ENCODE peak calls at places on chromosomes 3 and 15, in five cellular contexts. O is small intestine, Q is astrocyte, B is tibial artery, E is heart right ventricle. T is an unnamed sample. For H3K27me3, the result is how much of the 10 kb centered on the place peaks cover.

GRCh38 chr3:190697901-190698300 is 164.6 kb downstream of the GMNC start:
- DNase-seq in O (no peak), Q (peak), B (no peak), E (no peak), T (peak)

GRCh38 chr3:109257269-109257668 is 59.0 kb downstream of the DPPA2 start:
- DNase-seq in O (no peak), Q (peak), B (no peak), E (no peak), T (no peak)

GRCh38 chr15:38257676-38258075 is 5.0 kb downstream of the SPRED1 start:
- DNase-seq in O (no peak), Q (no peak), B (no peak), E (no peak), T (no peak)

GRCh38 chr3:85710490-85710889 is 751.7 kb downstream of the CADM2 start:
- DNase-seq in O (no peak), Q (peak), B (no peak), E (no peak), T (no peak)

GRCh38 chr3:142817897-142818296 is 71.0 kb downstream of the PCOLCE2 start:
- DNase-seq in O (no peak), Q (no peak), B (no peak), E (no peak), T (no peak)

GRCh38 chr3:100928638-100929428 is 64.4 kb downstream of the ABI3BP start:
- DNase-seq in O (peak), Q (peak), B (no peak), E (peak), T (no peak)

GRCh38 chr3:112357888-112358287 is 24.9 kb downstream of the CD200 start:
- DNase-seq in O (no peak), Q (no peak), B (no peak), E (peak), T (no peak)

GRCh38 chr3:40128169-40128568 is 181.3 kb upstream of the EIF1B start:
- DNase-seq in O (no peak), Q (no peak), B (no peak), E (no peak), T (no peak)

GRCh38 chr15:25789206-25789605 is 73.9 kb downstream of the ATP10A start:
- DNase-seq in O (no peak), Q (no peak), B (peak), E (peak), T (no peak)

GRCh38 chr15:27241942-27242341 is 271.0 kb downstream of the GABRG3 start:
- DNase-seq in O (no peak), Q (peak), B (no peak), E (no peak), T (no peak)

GRCh38 chr3:39187372-39188155 is 4.8 kb downstream of the XIRP1 start:
- DNase-seq in O (no peak), Q (no peak), B (no peak), E (peak), T (no peak)

GRCh38 chr15:97168704-97169475 is 791.6 kb upstream of the ARRDC4 start:
- DNase-seq in O (no peak), Q (no peak), B (no peak), E (no peak), T (no peak)

GRCh38 chr3:147483578-147483977 is 74.4 kb downstream of the ZIC1 start:
- DNase-seq in O (no peak), Q (no peak), B (no peak), E (no peak), T (no peak)

GRCh38 chr3:71466483-71466882 is 117.0 kb downstream of the FOXP1 start:
- DNase-seq in O (no peak), Q (peak), B (no peak), E (peak), T (no peak)

GRCh38 chr15:74994236-74994635 is 1.1 kb upstream of the SCAMP5 start:
- DNase-seq in O (no peak), Q (no peak), B (no peak), E (no peak), T (no peak)

GRCh38 chr3:174440350-174440716 is 418.8 kb upstream of the NAALADL2 start:
- DNase-seq in O (peak), Q (peak), B (no peak), E (peak), T (no peak)

GRCh38 chr15:48722764-48723661 is 77.5 kb upstream of the FBN1 start:
- DNase-seq in O (no peak), Q (peak), B (no peak), E (no peak), T (peak)

GRCh38 chr3:130894130-130894872 is 417 bp downstream of the ATP2C1 start:
- DNase-seq in O (peak), Q (peak), B (peak), E (peak), T (no peak)

GRCh38 chr15:80567721-80568157 is 127.4 kb upstream of the ABHD17C start:
- DNase-seq in O (peak), Q (peak), B (peak), E (peak), T (peak)

GRCh38 chr3:47594792-47595191 is 16.1 kb upstream of the CSPG5 start:
- DNase-seq in O (no peak), Q (no peak), B (no peak), E (no peak), T (no peak)

GRCh38 chr3:25428003-25428861 is at the start of gene RARB:
- DNase-seq in O (peak), Q (peak), B (peak), E (peak), T (peak)

GRCh38 chr3:101159478-101159877 is 160.9 kb downstream of the IMPG2 start:
- DNase-seq in O (no peak), Q (no peak), B (no peak), E (no peak), T (no peak)

GRCh38 chr15:101723161-101723873 is 956 bp downstream of the TARS3 start:
- DNase-seq in O (peak), Q (peak), B (no peak), E (no peak), T (no peak)

GRCh38 chr3:145678401-145678800 is 482.6 kb downstream of the PLOD2 start:
- DNase-seq in O (no peak), Q (no peak), B (no peak), E (no peak), T (no peak)

GRCh38 chr15:61871926-61872522 is 188.2 kb downstream of the VPS13C start:
- DNase-seq in O (peak), Q (no peak), B (no peak), E (no peak), T (no peak)

GRCh38 chr15:44729394-44729913 is 6.9 kb upstream of the TRIM69 start:
- DNase-seq in O (no peak), Q (peak), B (no peak), E (peak), T (no peak)

GRCh38 chr3:99641480-99641879 is 3.1 kb downstream of the COL8A1 start:
- DNase-seq in O (no peak), Q (no peak), B (no peak), E (no peak), T (no peak)

GRCh38 chr3:99644017-99644416 is 5.6 kb downstream of the COL8A1 start:
- DNase-seq in O (no peak), Q (no peak), B (no peak), E (no peak), T (no peak)

GRCh38 chr3:99639579-99639978 is 1.2 kb downstream of the COL8A1 start:
- DNase-seq in O (no peak), Q (no peak), B (no peak), E (no peak), T (no peak)

GRCh38 chr3:99640214-99640851 is 1.9 kb downstream of the COL8A1 start:
- DNase-seq in O (no peak), Q (peak), B (no peak), E (no peak), T (no peak)

DNA sequence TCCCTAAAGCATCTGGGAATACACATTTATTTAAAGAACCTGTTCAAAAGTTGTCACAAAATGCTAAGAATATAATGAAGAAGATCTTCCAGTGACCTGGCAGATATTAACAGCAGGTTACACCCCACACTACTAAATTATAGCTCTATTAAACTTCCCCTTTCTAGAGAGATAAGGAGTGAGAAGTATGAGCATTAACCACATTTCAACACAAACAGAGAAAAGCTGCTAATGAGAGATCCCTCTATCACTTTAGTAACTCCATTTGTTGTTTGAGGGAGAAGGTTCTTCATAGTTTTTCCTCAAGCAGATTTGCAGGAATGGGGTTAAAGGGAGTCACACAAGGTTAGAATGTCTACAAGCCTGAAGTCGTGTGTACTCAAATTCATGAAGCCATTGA is 3.6 kb downstream of the COL8A1 start:
- DNase-seq in O (no peak), Q (no peak), B (no peak), E (no peak), T (no peak)
- H3K4me3 ChIP-seq in O (no peak), Q (no peak), B (peak), E (peak), T (no peak)

GRCh38 chr3:10601857-10602230 is 96.5 kb upstream of the ATP2B2 start:
- DNase-seq in O (no peak), Q (no peak), B (no peak), E (no peak), T (no peak)

GRCh38 chr3:10599444-10599843 is 94.1 kb upstream of the ATP2B2 start:
- DNase-seq in O (no peak), Q (no peak), B (no peak), E (no peak), T (no peak)

GRCh38 chr3:10602769-10603768 is 97.7 kb upstream of the ATP2B2 start:
- DNase-seq in O (no peak), Q (no peak), B (no peak), E (no peak), T (no peak)

GRCh38 chr3:10600159-10601125 is 95.1 kb upstream of the ATP2B2 start:
- DNase-seq in O (no peak), Q (peak), B (no peak), E (no peak), T (no peak)

DNA sequence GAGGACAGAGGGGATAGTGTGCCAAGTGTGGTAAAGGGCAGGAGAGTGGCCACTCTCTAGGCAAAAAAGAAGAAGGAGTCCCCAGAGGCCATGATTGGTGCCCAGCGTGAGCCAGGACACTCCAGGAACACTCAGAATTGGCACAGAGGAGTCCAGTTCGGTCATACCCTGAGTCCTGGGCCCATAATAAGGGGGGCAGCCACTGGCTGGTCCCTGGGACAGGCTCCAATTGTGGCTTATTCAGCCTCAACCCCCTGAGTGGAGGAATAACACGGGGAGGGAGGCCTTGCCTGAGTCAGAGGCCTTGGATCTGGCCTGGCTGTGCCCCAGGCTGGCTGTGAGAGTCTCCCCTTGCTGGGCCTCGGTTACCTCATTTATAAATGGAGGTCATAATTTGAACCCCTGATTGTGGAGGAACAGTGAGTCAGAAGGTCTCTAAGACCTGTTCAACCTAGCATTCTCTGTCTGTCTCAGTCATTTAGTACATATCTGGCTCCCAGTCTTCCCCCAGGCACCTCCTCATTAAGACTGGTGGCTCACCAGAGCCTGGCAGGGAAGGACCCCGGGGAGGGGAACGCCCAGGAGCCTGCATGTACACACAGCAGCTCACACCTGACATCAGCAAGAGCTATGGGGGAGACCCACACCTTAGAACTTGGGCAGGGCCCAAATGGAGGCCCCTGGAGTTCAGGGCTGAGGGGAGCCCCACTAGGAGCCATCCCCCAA is 95.9 kb upstream of the ATP2B2 start:
- DNase-seq in O (no peak), Q (peak), B (no peak), E (no peak), T (no peak)
- H3K27me3 ChIP-seq in O (under half), Q (under half), B (under half), E (under half), T (under half)

GRCh38 chr15:92907229-92907628 is 7.1 kb downstream of the CHD2 start:
- DNase-seq in O (no peak), Q (peak), B (no peak), E (no peak), T (no peak)
- H3K4me3 ChIP-seq in O (no peak), Q (peak), B (no peak), E (no peak), T (no peak)

GRCh38 chr3:96813820-96814580 is 394 bp upstream of the EPHA6 start:
- DNase-seq in O (peak), Q (peak), B (peak), E (peak), T (no peak)

GRCh38 chr3:96814581-96815567 is at the start of gene EPHA6:
- DNase-seq in O (no peak), Q (no peak), B (no peak), E (no peak), T (no peak)

GRCh38 chr3:96813134-96813819 is 1.1 kb upstream of the EPHA6 start:
- DNase-seq in O (peak), Q (peak), B (peak), E (peak), T (no peak)
- H3K27me3 ChIP-seq in O (under half), Q (under half), B (under half), E (under half), T (under half)

DNA sequence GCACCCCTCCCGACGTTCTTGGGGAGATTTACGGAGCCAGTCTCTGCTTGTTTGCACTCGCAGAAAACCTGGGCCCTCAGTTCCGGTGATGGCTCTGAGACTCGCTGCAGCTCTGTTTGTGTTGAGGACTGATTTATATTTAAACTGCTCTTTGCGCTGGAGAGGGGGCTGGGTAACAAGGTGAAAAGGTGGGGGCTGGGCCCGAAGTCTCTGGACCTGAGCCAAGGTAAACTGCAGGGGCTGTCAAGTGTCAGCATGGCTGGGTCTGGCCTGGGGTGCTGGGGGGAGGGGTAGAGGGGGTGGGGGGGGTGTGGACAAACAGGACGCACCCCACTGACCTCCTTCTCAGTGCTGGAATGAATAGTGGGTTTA is 643 bp upstream of the SLCO2A1 start:
- DNase-seq in O (no peak), Q (no peak), B (no peak), E (no peak), T (no peak)
- H3K4me3 ChIP-seq in O (peak), Q (no peak), B (peak), E (peak), T (peak)